ENCODE peak calls at places on chromosomes 1 and 21, in six cellular contexts. W is neural crest cell, P is HFF-Myc, F is fibroblast of the aortic adventitia, C is left ventricle myocardium inferior, S is AG10803. Y is an unnamed sample.

GRCh38 chr1:150072959-150073358 is 5.4 kb downstream of the VPS45 start:
- DNase-seq in S (peak), F (peak), P (no peak), C (no peak), W (no peak), Y (peak)

GRCh38 chr1:165793951-165794350 is 25.3 kb upstream of the TMCO1 start:
- DNase-seq in P (no peak), F (no peak), C (no peak), W (no peak), S (peak), Y (no peak)

GRCh38 chr1:160410412-160411005 is 10.1 kb downstream of the VANGL2 start:
- DNase-seq in P (no peak), W (peak), C (no peak), S (no peak), F (peak), Y (no peak)

GRCh38 chr1:167798951-167799350 is 77.2 kb downstream of the MPZL1 start:
- DNase-seq in W (no peak), S (no peak), P (no peak), F (no peak), C (no peak), Y (no peak)

GRCh38 chr21:33835920-33836319 is 79.7 kb downstream of the ATP5PO start:
- DNase-seq in S (no peak), P (no peak), W (no peak), C (no peak), F (no peak), Y (no peak)

GRCh38 chr1:152426731-152427130 is 12.7 kb upstream of the CRNN start:
- DNase-seq in S (no peak), C (no peak), P (no peak), F (no peak), W (no peak), Y (no peak)

GRCh38 chr1:86703696-86704455 is 500 bp upstream of the SH3GLB1 start:
- DNase-seq in W (no peak), S (no peak), C (no peak), F (no peak), P (no peak), Y (no peak)

GRCh38 chr1:87333692-87334347 is 5.1 kb downstream of the LMO4 start:
- DNase-seq in W (no peak), F (peak), C (no peak), P (no peak), S (no peak), Y (no peak)

GRCh38 chr1:3068400-3069361 is at the start of gene PRDM16:
- DNase-seq in P (no peak), C (peak), W (no peak), F (peak), S (peak), Y (peak)

GRCh38 chr1:245829861-245830260 is 675.1 kb downstream of the KIF26B start:
- DNase-seq in C (no peak), S (no peak), F (no peak), W (no peak), P (no peak), Y (no peak)

GRCh38 chr1:225700164-225700740 is 47.3 kb upstream of the ENAH start:
- DNase-seq in S (peak), C (no peak), W (no peak), P (peak), F (peak), Y (peak)

GRCh38 chr1:43427941-43428340 is 25.8 kb downstream of the HYI start:
- DNase-seq in P (no peak), S (no peak), W (no peak), F (no peak), C (no peak), Y (no peak)

GRCh38 chr1:159783724-159784123 is 3.0 kb downstream of the DUSP23 start:
- DNase-seq in S (peak), P (no peak), W (no peak), C (no peak), F (no peak), Y (no peak)

GRCh38 chr1:48761411-48761810 is 15.3 kb downstream of the BEND5 start:
- DNase-seq in S (peak), W (no peak), F (peak), P (no peak), C (no peak), Y (no peak)

GRCh38 chr1:213162338-213162737 is 111.3 kb downstream of the RPS6KC1 start:
- DNase-seq in W (no peak), F (peak), S (peak), C (no peak), P (no peak), Y (no peak)

GRCh38 chr1:56915960-56916359 is 49.9 kb downstream of the C8B start:
- DNase-seq in W (no peak), S (no peak), C (peak), P (no peak), F (no peak), Y (no peak)

GRCh38 chr1:182700351-182700709 is 15.9 kb upstream of the RGS8 start:
- DNase-seq in P (no peak), W (no peak), F (no peak), S (no peak), C (no peak), Y (no peak)
- TF ChIP-seq CTCF in P (no peak), W (no peak), F (no peak), S (no peak), C (no peak), Y (no peak)

GRCh38 chr1:26156285-26157038 is 2.4 kb upstream of the FAM110D start:
- DNase-seq in S (no peak), C (peak), P (no peak), F (no peak), W (no peak), Y (no peak)

GRCh38 chr1:26155370-26156284 is 3.3 kb upstream of the FAM110D start:
- DNase-seq in S (no peak), F (no peak), P (no peak), W (no peak), C (no peak), Y (no peak)

GRCh38 chr1:26158271-26159112 is at the start of gene FAM110D:
- DNase-seq in S (no peak), P (no peak), C (peak), F (no peak), W (no peak), Y (no peak)

GRCh38 chr1:26154750-26155149 is 4.1 kb upstream of the FAM110D start:
- DNase-seq in W (no peak), C (no peak), S (no peak), P (no peak), F (no peak), Y (no peak)

GRCh38 chr1:26153966-26154572 is 4.8 kb upstream of the FAM110D start:
- DNase-seq in S (no peak), P (no peak), W (no peak), C (no peak), F (no peak), Y (no peak)
- TF ChIP-seq CTCF in S (no peak), P (no peak), W (no peak), C (no peak), F (no peak), Y (no peak)

GRCh38 chr1:237901284-237901870 is 10.7 kb upstream of the ZP4 start:
- DNase-seq in F (no peak), P (no peak), C (no peak), S (no peak), W (no peak), Y (no peak)
- TF ChIP-seq CTCF in F (no peak), P (peak), C (peak), S (no peak), W (peak), Y (peak)

GRCh38 chr1:53542551-53542950 is 83.4 kb downstream of the DMRTB1 start:
- DNase-seq in W (no peak), F (no peak), P (no peak), S (no peak), C (no peak), Y (no peak)

GRCh38 chr1:53543130-53543770 is 84.1 kb downstream of the DMRTB1 start:
- DNase-seq in C (no peak), W (no peak), S (peak), P (no peak), F (no peak), Y (no peak)

GRCh38 chr1:53541263-53541625 is 82.0 kb downstream of the DMRTB1 start:
- DNase-seq in W (no peak), P (no peak), C (no peak), S (no peak), F (no peak), Y (no peak)

GRCh38 chr1:53540604-53541262 is 81.5 kb downstream of the DMRTB1 start:
- DNase-seq in W (no peak), F (no peak), P (no peak), C (no peak), S (no peak), Y (no peak)

GRCh38 chr1:53541761-53542550 is 82.8 kb downstream of the DMRTB1 start:
- DNase-seq in S (peak), C (no peak), W (no peak), P (peak), F (peak), Y (peak)
- TF ChIP-seq CTCF in S (peak), C (no peak), W (peak), P (peak), F (no peak), Y (peak)

GRCh38 chr1:210584439-210585113 is 255.9 kb downstream of the HHAT start:
- DNase-seq in P (peak), F (peak), S (peak), W (peak), C (peak), Y (peak)
- TF ChIP-seq CTCF in P (peak), F (peak), S (peak), W (peak), C (peak), Y (peak)

GRCh38 chr1:180397190-180397589 is 105.2 kb downstream of the ACBD6 start:
- DNase-seq in F (no peak), W (no peak), P (no peak), S (no peak), C (no peak), Y (no peak)

DNA sequence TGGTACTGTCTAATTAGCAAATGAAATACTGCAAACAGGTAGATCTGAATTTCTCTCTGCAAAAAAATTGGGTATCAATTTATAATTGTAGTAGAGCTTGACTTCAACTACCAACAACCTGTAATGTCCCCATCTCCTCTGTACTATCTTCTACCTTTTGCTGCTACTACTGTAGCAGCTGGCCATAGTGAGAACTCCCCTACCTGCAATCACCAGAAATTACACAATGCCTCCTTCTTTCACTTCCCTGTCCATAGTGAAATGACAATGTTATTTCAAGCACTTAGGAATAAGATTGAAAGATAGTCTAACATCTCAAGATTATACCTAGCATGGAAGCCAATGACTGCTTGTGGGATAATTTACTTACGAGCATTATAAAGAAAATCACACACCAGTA is 100.4 kb downstream of the ACBD6 start:
- DNase-seq in C (no peak), W (no peak), F (no peak), S (no peak), P (no peak), Y (no peak)
- TF ChIP-seq CTCF in C (no peak), W (no peak), F (no peak), S (no peak), P (no peak), Y (no peak)